ENCODE peak calls at places on chromosomes 4 and X, in ten cellular contexts. I, N, V, H, U, E, M, F, Y and Z are unnamed samples.

GRCh38 chr4:13970349-13970748 is 342.8 kb upstream of the BOD1L1 start:
- DNase-seq in U (no peak), N (no peak), V (no peak), E (no peak), M (no peak), I (no peak), H (no peak), F (no peak), Y (no peak), Z (no peak)

GRCh38 chrX:25344191-25344936 is 328.6 kb upstream of the ARX start:
- DNase-seq in I (no peak), U (no peak), V (no peak), E (no peak), Y (no peak), F (no peak), N (no peak), M (no peak), H (no peak), Z (peak)

GRCh38 chr4:80173841-80174240 is 23.5 kb upstream of the PRDM8 start:
- DNase-seq in U (no peak), H (no peak), E (no peak), N (no peak), Y (no peak), V (no peak), M (no peak), I (no peak), F (no peak), Z (no peak)

GRCh38 chr4:15469402-15470148 is at the start of gene CC2D2A:
- DNase-seq in V (no peak), U (peak), E (no peak), I (no peak), M (peak), H (no peak), F (no peak), N (no peak), Y (no peak), Z (peak)

GRCh38 chr4:116400480-116400879 is 684.9 kb downstream of the TRAM1L1 start:
- DNase-seq in Y (no peak), H (no peak), F (no peak), V (no peak), I (no peak), N (no peak), U (no peak), M (no peak), E (no peak), Z (no peak)

GRCh38 chr4:5798946-5799345 is 87.9 kb downstream of the EVC start:
- DNase-seq in F (no peak), N (no peak), Y (no peak), H (no peak), M (no peak), U (no peak), I (no peak), V (no peak), E (no peak), Z (no peak)

GRCh38 chr4:183353557-183353956 is 31.3 kb upstream of the CLDN24 start:
- DNase-seq in F (no peak), M (no peak), U (no peak), N (no peak), I (no peak), H (no peak), V (no peak), E (no peak), Y (no peak), Z (no peak)

GRCh38 chr4:4524364-4524763 is 17.5 kb downstream of the STX18 start:
- DNase-seq in V (no peak), I (no peak), H (no peak), U (peak), Y (no peak), F (no peak), E (no peak), M (no peak), N (no peak), Z (no peak)

GRCh38 chrX:131854586-131854985 is 168.5 kb upstream of the STK26 start:
- DNase-seq in U (no peak), N (no peak), Y (no peak), M (no peak), V (no peak), H (no peak), I (peak), E (no peak), F (peak), Z (no peak)

GRCh38 chrX:75986980-75987379 is 185.9 kb upstream of the PBDC1 start:
- DNase-seq in N (no peak), M (no peak), E (no peak), F (no peak), V (no peak), I (no peak), U (no peak), Y (no peak), H (no peak), Z (no peak)

GRCh38 chr4:828641-829271 is 2.8 kb upstream of the CPLX1 start:
- DNase-seq in V (no peak), F (no peak), U (peak), M (peak), E (no peak), H (no peak), N (no peak), I (no peak), Y (no peak), Z (no peak)

GRCh38 chr4:53614616-53615015 is 23.3 kb upstream of the LNX1 start:
- DNase-seq in I (no peak), F (no peak), V (no peak), H (no peak), E (no peak), M (no peak), N (no peak), U (no peak), Y (no peak), Z (no peak)

GRCh38 chr4:89365375-89366170 is 58.0 kb upstream of the GPRIN3 start:
- DNase-seq in U (no peak), E (no peak), H (no peak), F (no peak), I (no peak), N (no peak), V (no peak), M (no peak), Y (no peak), Z (no peak)

GRCh38 chrX:150581093-150581775 is 12.8 kb downstream of the MTM1 start:
- DNase-seq in F (no peak), U (no peak), M (peak), E (peak), N (peak), H (no peak), Y (no peak), I (peak), V (no peak), Z (peak)

GRCh38 chrX:119502727-119503483 is 34.7 kb downstream of the SLC25A5 start:
- DNase-seq in I (peak), M (peak), Y (no peak), E (no peak), F (no peak), N (no peak), U (no peak), V (no peak), H (no peak), Z (no peak)

GRCh38 chr4:176276710-176277109 is 7.7 kb upstream of the ASB5 start:
- DNase-seq in V (no peak), F (no peak), N (no peak), I (no peak), E (no peak), U (no peak), H (no peak), Y (no peak), M (no peak), Z (no peak)

GRCh38 chrX:15524417-15524816 is 23.8 kb downstream of the BMX start:
- DNase-seq in E (no peak), U (no peak), H (no peak), I (no peak), Y (no peak), M (no peak), N (peak), V (no peak), F (no peak), Z (no peak)